ENCODE peak calls at places on chromosomes 12 and 14, in nine cellular contexts. One of them, this sample, is unnamed.
A peak's percentile ranks its signal among the peaks of the same experiment; 100 is the strongest.

GRCh38 chr12:127893875-127894635 is 372.9 kb upstream of the TMEM132C start:
- DNase-seq in fibroblast of lung: no peak
- DNase-seq in SK-N-SH: no peak
- DNase-seq in neuronal stem cell: no peak
- DNase-seq in HepG2: no peak
- DNase-seq in PC-3: peak; percentile 53
- DNase-seq in GM23248: peak; percentile 19
- DNase-seq in HCT116: no peak
- DNase-seq in mesendoderm: peak; percentile 74
- DNase-seq in this sample: no peak

GRCh38 chr12:5083955-5084849 is 40.5 kb downstream of the KCNA5 start:
- DNase-seq in fibroblast of lung: peak; percentile 75
- DNase-seq in SK-N-SH: peak; percentile 66
- DNase-seq in neuronal stem cell: peak; percentile 73
- DNase-seq in HepG2: peak; percentile 24
- DNase-seq in PC-3: peak; percentile 60
- DNase-seq in GM23248: peak; percentile 67
- DNase-seq in HCT116: peak; percentile 28
- DNase-seq in mesendoderm: peak; percentile 72
- DNase-seq in this sample: peak; percentile 33

GRCh38 chr12:59088673-59089072 is 168.4 kb upstream of the LRIG3 start:
- DNase-seq in fibroblast of lung: peak; percentile 61
- DNase-seq in SK-N-SH: no peak
- DNase-seq in neuronal stem cell: no peak
- DNase-seq in HepG2: no peak
- DNase-seq in PC-3: no peak
- DNase-seq in GM23248: peak; percentile 62
- DNase-seq in HCT116: no peak
- DNase-seq in mesendoderm: peak; percentile 77
- DNase-seq in this sample: no peak

GRCh38 chr14:38342803-38343202 is 86.9 kb upstream of the CLEC14A start:
- DNase-seq in fibroblast of lung: peak; percentile 48
- DNase-seq in SK-N-SH: no peak
- DNase-seq in neuronal stem cell: no peak
- DNase-seq in HepG2: no peak
- DNase-seq in PC-3: peak; percentile 89
- DNase-seq in GM23248: peak; percentile 96
- DNase-seq in HCT116: no peak
- DNase-seq in mesendoderm: no peak
- DNase-seq in this sample: no peak

GRCh38 chr12:113591480-113591971 is 119.9 kb upstream of the LHX5 start:
- DNase-seq in fibroblast of lung: no peak
- DNase-seq in SK-N-SH: peak; percentile 72
- DNase-seq in neuronal stem cell: no peak
- DNase-seq in HepG2: no peak
- DNase-seq in PC-3: peak; percentile 64
- DNase-seq in GM23248: no peak
- DNase-seq in HCT116: no peak
- DNase-seq in mesendoderm: peak; percentile 63
- DNase-seq in this sample: no peak

GRCh38 chr14:20676072-20676471 is 8.3 kb upstream of the RNASE4 start:
- DNase-seq in fibroblast of lung: no peak
- DNase-seq in SK-N-SH: no peak
- DNase-seq in neuronal stem cell: no peak
- DNase-seq in HepG2: no peak
- DNase-seq in PC-3: no peak
- DNase-seq in GM23248: no peak
- DNase-seq in HCT116: no peak
- DNase-seq in mesendoderm: no peak
- DNase-seq in this sample: no peak

GRCh38 chr14:103820908-103821307 is 26.5 kb downstream of the PPP1R13B start:
- DNase-seq in fibroblast of lung: no peak
- DNase-seq in SK-N-SH: no peak
- DNase-seq in neuronal stem cell: no peak
- DNase-seq in HepG2: no peak
- DNase-seq in PC-3: no peak
- DNase-seq in GM23248: no peak
- DNase-seq in HCT116: no peak
- DNase-seq in mesendoderm: no peak
- DNase-seq in this sample: no peak

GRCh38 chr12:25710149-25710548 is 157.1 kb upstream of the LMNTD1 start:
- DNase-seq in fibroblast of lung: no peak
- DNase-seq in SK-N-SH: no peak
- DNase-seq in neuronal stem cell: no peak
- DNase-seq in HepG2: no peak
- DNase-seq in PC-3: no peak
- DNase-seq in GM23248: no peak
- DNase-seq in HCT116: no peak
- DNase-seq in mesendoderm: no peak
- DNase-seq in this sample: no peak

GRCh38 chr14:96926006-96926405 is 128.8 kb downstream of the VRK1 start:
- DNase-seq in fibroblast of lung: no peak
- DNase-seq in SK-N-SH: no peak
- DNase-seq in neuronal stem cell: no peak
- DNase-seq in HepG2: no peak
- DNase-seq in PC-3: no peak
- DNase-seq in GM23248: no peak
- DNase-seq in HCT116: no peak
- DNase-seq in mesendoderm: no peak
- DNase-seq in this sample: no peak

GRCh38 chr14:96929969-96930368 is 132.8 kb downstream of the VRK1 start:
- DNase-seq in fibroblast of lung: no peak
- DNase-seq in SK-N-SH: no peak
- DNase-seq in neuronal stem cell: no peak
- DNase-seq in HepG2: no peak
- DNase-seq in PC-3: no peak
- DNase-seq in GM23248: no peak
- DNase-seq in HCT116: no peak
- DNase-seq in mesendoderm: no peak
- DNase-seq in this sample: no peak

GRCh38 chr14:96923003-96923402 is 125.8 kb downstream of the VRK1 start:
- DNase-seq in fibroblast of lung: no peak
- DNase-seq in SK-N-SH: no peak
- DNase-seq in neuronal stem cell: no peak
- DNase-seq in HepG2: no peak
- DNase-seq in PC-3: no peak
- DNase-seq in GM23248: no peak
- DNase-seq in HCT116: no peak
- DNase-seq in mesendoderm: no peak
- DNase-seq in this sample: no peak

GRCh38 chr14:96928779-96929380 is 131.7 kb downstream of the VRK1 start:
- DNase-seq in fibroblast of lung: no peak
- DNase-seq in SK-N-SH: no peak
- DNase-seq in neuronal stem cell: no peak
- DNase-seq in HepG2: no peak
- DNase-seq in PC-3: no peak
- DNase-seq in GM23248: no peak
- DNase-seq in HCT116: no peak
- DNase-seq in mesendoderm: no peak
- DNase-seq in this sample: no peak

DNA sequence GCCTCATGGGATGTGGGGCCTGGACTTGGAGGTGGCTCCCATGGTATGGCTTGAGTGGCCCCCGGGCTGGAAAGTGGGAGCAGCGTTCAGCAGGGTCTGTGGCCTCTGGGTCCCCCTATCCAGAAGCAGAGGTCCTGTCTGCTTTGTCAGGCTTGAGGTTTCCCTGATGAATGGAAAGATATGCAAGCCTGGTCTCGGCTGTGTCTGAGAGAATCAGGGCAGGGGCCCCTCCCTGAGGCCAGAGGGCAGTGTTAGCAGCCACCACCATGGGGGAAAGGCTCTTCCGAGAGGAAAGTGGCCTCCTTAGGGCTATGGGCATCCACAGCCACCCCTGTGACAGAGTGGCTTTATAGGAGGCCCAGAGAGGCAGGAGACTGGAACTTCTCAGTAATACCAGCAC is 128.2 kb downstream of the VRK1 start:
- DNase-seq in fibroblast of lung: no peak
- DNase-seq in SK-N-SH: peak; percentile 68
- DNase-seq in neuronal stem cell: no peak
- DNase-seq in HepG2: no peak
- DNase-seq in PC-3: no peak
- DNase-seq in GM23248: no peak
- DNase-seq in HCT116: no peak
- DNase-seq in mesendoderm: peak; percentile 48
- DNase-seq in this sample: no peak
- H3K4me2 ChIP-seq in fibroblast of lung: no peak overlapping the region
- H3K4me2 ChIP-seq in SK-N-SH: no peak overlapping the region
- H3K4me2 ChIP-seq in neuronal stem cell: no peak overlapping the region
- H3K4me2 ChIP-seq in HepG2: no peak overlapping the region
- H3K4me2 ChIP-seq in PC-3: no peak overlapping the region
- H3K4me2 ChIP-seq in GM23248: no peak overlapping the region
- H3K4me2 ChIP-seq in HCT116: no peak overlapping the region
- H3K4me2 ChIP-seq in mesendoderm: no peak overlapping the region
- H3K4me2 ChIP-seq in this sample: no peak overlapping the region

DNA sequence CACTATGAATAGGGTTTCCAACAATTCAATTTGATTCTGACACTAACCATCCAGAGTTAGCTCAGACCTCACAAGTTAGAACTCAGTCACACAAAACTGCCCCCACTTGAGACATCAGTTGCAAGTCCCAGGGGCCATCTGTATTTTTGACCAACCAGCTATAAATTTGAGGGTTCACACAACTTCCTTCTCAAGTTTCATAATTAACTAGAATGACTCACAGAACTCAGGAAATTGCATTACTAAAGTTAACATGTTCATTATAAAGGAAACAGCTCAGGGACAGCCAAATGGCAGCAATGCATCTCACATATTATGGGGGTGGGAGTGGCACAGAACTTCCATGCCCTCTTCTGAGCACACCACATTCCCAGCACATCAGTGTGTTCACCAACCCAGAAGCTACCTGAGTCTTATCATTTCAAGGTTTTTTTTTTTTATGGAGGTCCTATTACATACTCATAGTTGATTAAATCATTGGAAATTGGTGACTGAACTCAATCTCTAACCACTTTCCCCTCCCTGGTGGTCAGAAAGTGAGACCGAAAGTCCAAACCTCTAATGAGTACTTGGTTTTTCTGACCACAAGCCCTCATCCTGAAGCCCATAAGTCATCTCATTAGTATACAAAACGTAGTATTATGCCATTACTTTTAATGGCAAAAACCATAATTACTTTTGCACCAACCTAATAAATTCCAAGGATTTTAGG is 1721.5 kb upstream of the SEL1L start:
- DNase-seq in fibroblast of lung: no peak
- DNase-seq in SK-N-SH: no peak
- DNase-seq in neuronal stem cell: no peak
- DNase-seq in HepG2: no peak
- DNase-seq in PC-3: no peak
- DNase-seq in GM23248: no peak
- DNase-seq in HCT116: no peak
- DNase-seq in mesendoderm: no peak
- DNase-seq in this sample: no peak
- H3K27ac ChIP-seq in fibroblast of lung: no peak overlapping the region
- H3K27ac ChIP-seq in SK-N-SH: no peak overlapping the region
- H3K27ac ChIP-seq in neuronal stem cell: no peak overlapping the region
- H3K27ac ChIP-seq in HepG2: no peak overlapping the region
- H3K27ac ChIP-seq in PC-3: no peak overlapping the region
- H3K27ac ChIP-seq in GM23248: no peak overlapping the region
- H3K27ac ChIP-seq in HCT116: no peak overlapping the region
- H3K27ac ChIP-seq in mesendoderm: no peak overlapping the region
- H3K27ac ChIP-seq in this sample: no peak overlapping the region

GRCh38 chr12:116878567-116879508 is 2.4 kb downstream of the HRK start:
- DNase-seq in fibroblast of lung: peak; percentile 19
- DNase-seq in SK-N-SH: peak; percentile 62
- DNase-seq in neuronal stem cell: no peak
- DNase-seq in HepG2: no peak
- DNase-seq in PC-3: peak; percentile 50
- DNase-seq in GM23248: peak; percentile 26
- DNase-seq in HCT116: no peak
- DNase-seq in mesendoderm: peak; percentile 43
- DNase-seq in this sample: no peak

GRCh38 chr12:116879509-116880212 is 1.6 kb downstream of the HRK start:
- DNase-seq in fibroblast of lung: peak; percentile 9
- DNase-seq in SK-N-SH: peak; percentile 51
- DNase-seq in neuronal stem cell: no peak
- DNase-seq in HepG2: no peak
- DNase-seq in PC-3: no peak
- DNase-seq in GM23248: peak; percentile 12
- DNase-seq in HCT116: no peak
- DNase-seq in mesendoderm: no peak
- DNase-seq in this sample: no peak

GRCh38 chr12:116880817-116881324 is 370 bp downstream of the HRK start:
- DNase-seq in fibroblast of lung: peak; percentile 18
- DNase-seq in SK-N-SH: peak; percentile 83
- DNase-seq in neuronal stem cell: peak; percentile 50
- DNase-seq in HepG2: peak; percentile 27
- DNase-seq in PC-3: peak; percentile 72
- DNase-seq in GM23248: peak; percentile 67
- DNase-seq in HCT116: no peak
- DNase-seq in mesendoderm: peak; percentile 79
- DNase-seq in this sample: peak; percentile 59

GRCh38 chr12:116881325-116881866 is at the start of gene HRK:
- DNase-seq in fibroblast of lung: no peak
- DNase-seq in SK-N-SH: no peak
- DNase-seq in neuronal stem cell: no peak
- DNase-seq in HepG2: no peak
- DNase-seq in PC-3: no peak
- DNase-seq in GM23248: no peak
- DNase-seq in HCT116: no peak
- DNase-seq in mesendoderm: peak; percentile 64
- DNase-seq in this sample: peak; percentile 21

GRCh38 chr12:116880213-116880816 is 926 bp downstream of the HRK start:
- DNase-seq in fibroblast of lung: peak; percentile 29
- DNase-seq in SK-N-SH: peak; percentile 34
- DNase-seq in neuronal stem cell: no peak
- DNase-seq in HepG2: no peak
- DNase-seq in PC-3: no peak
- DNase-seq in GM23248: peak; percentile 22
- DNase-seq in HCT116: no peak
- DNase-seq in mesendoderm: no peak
- DNase-seq in this sample: no peak
- H3K9ac ChIP-seq in fibroblast of lung: no peak overlapping the region
- H3K9ac ChIP-seq in SK-N-SH: no peak overlapping the region
- H3K9ac ChIP-seq in neuronal stem cell: no peak overlapping the region
- H3K9ac ChIP-seq in HepG2: no peak overlapping the region
- H3K9ac ChIP-seq in PC-3: no peak overlapping the region
- H3K9ac ChIP-seq in GM23248: no peak overlapping the region
- H3K9ac ChIP-seq in HCT116: peak overlapping the region; percentile 65
- H3K9ac ChIP-seq in mesendoderm: peak overlapping the region; percentile 50
- H3K9ac ChIP-seq in this sample: no peak overlapping the region

GRCh38 chr14:74846968-74847549 is 28.9 kb downstream of the PROX2 start:
- DNase-seq in fibroblast of lung: peak; percentile 52
- DNase-seq in SK-N-SH: no peak
- DNase-seq in neuronal stem cell: no peak
- DNase-seq in HepG2: no peak
- DNase-seq in PC-3: peak; percentile 45
- DNase-seq in GM23248: peak; percentile 85
- DNase-seq in HCT116: no peak
- DNase-seq in mesendoderm: no peak
- DNase-seq in this sample: no peak

GRCh38 chr14:74843653-74844052 is 32.3 kb downstream of the PROX2 start:
- DNase-seq in fibroblast of lung: peak; percentile 36
- DNase-seq in SK-N-SH: peak; percentile 59
- DNase-seq in neuronal stem cell: no peak
- DNase-seq in HepG2: no peak
- DNase-seq in PC-3: no peak
- DNase-seq in GM23248: peak; percentile 74
- DNase-seq in HCT116: no peak
- DNase-seq in mesendoderm: no peak
- DNase-seq in this sample: no peak

GRCh38 chr14:74848768-74849167 is 27.2 kb downstream of the PROX2 start:
- DNase-seq in fibroblast of lung: no peak
- DNase-seq in SK-N-SH: no peak
- DNase-seq in neuronal stem cell: no peak
- DNase-seq in HepG2: no peak
- DNase-seq in PC-3: no peak
- DNase-seq in GM23248: peak; percentile 46
- DNase-seq in HCT116: no peak
- DNase-seq in mesendoderm: no peak
- DNase-seq in this sample: no peak

GRCh38 chr14:74841230-74842207 is 34.4 kb downstream of the PROX2 start:
- DNase-seq in fibroblast of lung: no peak
- DNase-seq in SK-N-SH: no peak
- DNase-seq in neuronal stem cell: no peak
- DNase-seq in HepG2: no peak
- DNase-seq in PC-3: no peak
- DNase-seq in GM23248: no peak
- DNase-seq in HCT116: no peak
- DNase-seq in mesendoderm: no peak
- DNase-seq in this sample: peak; percentile 67

DNA sequence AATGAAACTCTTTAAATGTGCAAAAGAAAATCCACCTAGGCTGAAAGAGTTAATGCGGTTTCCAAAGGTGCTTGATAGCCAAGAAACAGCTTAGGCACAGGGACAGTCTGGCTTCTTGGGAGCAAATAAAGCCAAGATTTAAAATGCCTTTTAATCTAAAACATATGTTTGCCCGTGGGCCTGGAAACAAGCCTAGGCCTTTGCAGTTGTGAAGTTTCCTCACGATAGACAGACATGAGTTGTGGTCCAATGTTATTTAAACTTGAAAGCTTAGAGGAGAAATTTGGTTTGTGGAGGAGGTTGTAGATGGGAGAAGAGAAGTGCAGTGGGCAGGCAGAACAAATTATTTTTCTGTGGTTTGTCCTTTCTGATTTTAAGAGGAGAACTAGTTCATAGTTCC is 29.8 kb downstream of the PROX2 start:
- DNase-seq in fibroblast of lung: peak; percentile 68
- DNase-seq in SK-N-SH: no peak
- DNase-seq in neuronal stem cell: no peak
- DNase-seq in HepG2: no peak
- DNase-seq in PC-3: no peak
- DNase-seq in GM23248: peak; percentile 80
- DNase-seq in HCT116: no peak
- DNase-seq in mesendoderm: no peak
- DNase-seq in this sample: no peak
- H3K4me2 ChIP-seq in fibroblast of lung: peak overlapping the region; percentile 4
- H3K4me2 ChIP-seq in SK-N-SH: peak overlapping the region; percentile 35
- H3K4me2 ChIP-seq in neuronal stem cell: no peak overlapping the region
- H3K4me2 ChIP-seq in HepG2: no peak overlapping the region
- H3K4me2 ChIP-seq in PC-3: no peak overlapping the region
- H3K4me2 ChIP-seq in GM23248: peak overlapping the region; percentile 41
- H3K4me2 ChIP-seq in HCT116: no peak overlapping the region
- H3K4me2 ChIP-seq in mesendoderm: no peak overlapping the region
- H3K4me2 ChIP-seq in this sample: no peak overlapping the region